ENCODE peak calls at places on chromosome X, in nine cellular contexts. H is left ventricle myocardium inferior; D is osteoblast; N is AG09319; E is neural crest cell; L is cardiac muscle cell; M is CD8-positive, alpha-beta T cell; P is AG10803; I is CD4-positive, alpha-beta T cell. Q is an unnamed sample.

GRCh38 chrX:78237127-78237526 is 90.3 kb downstream of the CYSLTR1 start:
- DNase-seq in M (no peak), H (no peak), N (no peak), L (no peak), P (no peak), E (no peak), D (no peak), I (no peak), Q (no peak)

GRCh38 chrX:56766554-56767412 is 37.7 kb downstream of the NBDY start:
- DNase-seq in P (peak; percentile 57), L (no peak), I (no peak), H (no peak), N (no peak), D (peak; percentile 91), M (no peak), E (no peak), Q (no peak)

GRCh38 chrX:151771726-151772125 is 37.2 kb downstream of the CNGA2 start:
- DNase-seq in H (no peak), E (no peak), N (no peak), P (no peak), M (no peak), L (no peak), D (no peak), I (no peak), Q (no peak)

GRCh38 chrX:74890676-74891430 is 34.4 kb downstream of the NEXMIF start:
- DNase-seq in E (no peak), I (no peak), L (no peak), N (no peak), P (no peak), H (no peak), D (no peak), M (no peak), Q (no peak)

GRCh38 chrX:153333821-153334653 is at the start of gene ZNF275:
- DNase-seq in H (peak; percentile 81), I (peak; percentile 63), D (peak; percentile 97), P (peak; percentile 75), E (peak; percentile 66), L (peak; percentile 87), M (peak; percentile 73), N (peak; percentile 35), Q (peak; percentile 83)

GRCh38 chrX:123860506-123860840 is 620 bp downstream of the XIAP start:
- DNase-seq in E (no peak), M (no peak), N (no peak), P (peak; percentile 32), H (no peak), D (no peak), I (peak; percentile 7), L (no peak), Q (no peak)

GRCh38 chrX:47156611-47157520 is 11.8 kb downstream of the RBM10 start:
- DNase-seq in L (no peak), M (no peak), E (no peak), N (no peak), D (peak; percentile 29), P (no peak), I (no peak), H (no peak), Q (no peak)

GRCh38 chrX:43750248-43750676 is 94.2 kb downstream of the MAOA start:
- DNase-seq in N (peak; percentile 14), E (peak; percentile 2), L (peak; percentile 76), H (no peak), P (peak; percentile 62), I (peak; percentile 14), M (peak; percentile 23), D (peak; percentile 35), Q (peak; percentile 44)

GRCh38 chrX:154374361-154375155 is at the start of gene FLNA:
- DNase-seq in E (no peak), M (no peak), P (peak; percentile 22), L (peak; percentile 68), N (no peak), I (no peak), H (peak; percentile 48), D (no peak), Q (peak; percentile 64)

GRCh38 chrX:50814701-50815476 is 895 bp upstream of the SHROOM4 start:
- DNase-seq in I (no peak), H (no peak), P (peak; percentile 20), E (no peak), M (no peak), D (no peak), L (no peak), N (no peak), Q (no peak)

GRCh38 chrX:150873616-150874015 is 24.9 kb downstream of the CD99L2 start:
- DNase-seq in N (no peak), P (no peak), H (peak; percentile 44), M (no peak), L (no peak), I (no peak), E (no peak), D (no peak), Q (no peak)

GRCh38 chrX:22666441-22666840 is 333.3 kb upstream of the DDX53 start:
- DNase-seq in E (no peak), L (peak; percentile 33), P (no peak), H (no peak), M (no peak), I (no peak), D (peak; percentile 29), N (no peak), Q (peak; percentile 21)
- TF ChIP-seq CTCF in E (peak; percentile 45), L (peak; percentile 29), P (peak; percentile 8), H (no peak), M (no peak), I (no peak), D (peak; percentile 19), N (peak; percentile 10), Q (no peak)

GRCh38 chrX:129823523-129823922 is 20.2 kb downstream of the ZDHHC9 start:
- DNase-seq in I (no peak), M (no peak), E (no peak), D (no peak), L (no peak), N (no peak), H (no peak), P (no peak), Q (no peak)
- TF ChIP-seq CTCF in I (peak; percentile 39), M (no peak), E (peak; percentile 10), D (no peak), L (no peak), N (no peak), H (no peak), P (no peak), Q (no peak)

DNA sequence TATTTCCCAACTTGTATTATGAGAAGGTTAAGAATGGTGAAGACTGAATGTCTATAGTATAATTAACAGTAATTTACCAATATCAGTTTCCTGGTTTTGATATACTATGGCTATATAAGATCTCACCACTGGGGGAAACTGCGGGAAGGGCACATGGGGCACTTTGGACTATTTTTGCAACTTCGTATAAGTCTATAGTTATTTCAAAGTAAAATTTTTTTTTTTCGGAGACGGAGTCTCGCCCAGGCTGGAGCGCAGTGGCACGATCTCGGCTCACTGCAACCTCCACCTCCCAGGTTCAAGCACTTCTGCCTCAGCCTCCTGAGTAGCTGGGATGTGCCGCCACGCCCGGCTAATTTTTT is 46.1 kb downstream of the CXorf58 start:
- DNase-seq in M (no peak), E (no peak), D (no peak), N (no peak), I (no peak), L (no peak), P (no peak), H (no peak), Q (no peak)
- TF ChIP-seq CTCF in M (peak; percentile 29), E (peak; percentile 33), D (no peak), N (no peak), I (peak; percentile 16), L (no peak), P (no peak), H (no peak), Q (no peak)

GRCh38 chrX:107445146-107445545 is 4.3 kb upstream of the FRMPD3 start:
- DNase-seq in N (no peak), H (no peak), D (no peak), P (no peak), L (no peak), M (no peak), E (no peak), I (no peak), Q (no peak)

GRCh38 chrX:107440187-107440586 is 9.3 kb upstream of the FRMPD3 start:
- DNase-seq in D (no peak), E (no peak), N (no peak), M (no peak), H (no peak), L (no peak), P (no peak), I (no peak), Q (no peak)

GRCh38 chrX:107442914-107443527 is 6.4 kb upstream of the FRMPD3 start:
- DNase-seq in H (no peak), D (no peak), P (no peak), M (no peak), N (no peak), I (no peak), E (no peak), L (no peak), Q (no peak)

GRCh38 chrX:107445636-107446035 is 3.8 kb upstream of the FRMPD3 start:
- DNase-seq in N (no peak), M (no peak), I (no peak), D (no peak), E (no peak), L (no peak), P (no peak), H (no peak), Q (no peak)

DNA sequence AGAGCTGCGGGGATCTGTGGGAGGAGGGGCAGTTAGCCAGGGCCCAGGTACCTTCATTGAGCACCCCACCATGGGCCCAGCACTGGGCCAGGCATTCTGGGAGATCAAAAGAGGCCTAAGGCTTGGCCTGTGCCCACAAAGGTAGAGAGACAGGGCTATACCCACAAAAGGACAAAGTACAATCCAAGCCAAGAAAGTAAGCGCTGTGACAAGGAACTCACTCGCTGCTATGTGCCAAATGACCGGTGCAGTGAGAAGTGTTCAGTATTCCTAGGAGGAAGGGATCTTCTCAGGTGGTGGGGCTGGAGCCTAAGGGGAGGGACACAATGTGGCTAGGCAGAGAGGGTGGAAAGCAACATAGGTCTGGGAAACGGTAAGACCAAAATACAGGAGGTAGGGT is 8.8 kb upstream of the FRMPD3 start:
- DNase-seq in D (no peak), L (no peak), P (no peak), E (no peak), I (no peak), N (no peak), M (no peak), H (no peak), Q (no peak)
- TF ChIP-seq CTCF in D (no peak), L (no peak), P (no peak), E (no peak), I (no peak), N (no peak), M (no peak), H (no peak), Q (no peak)